ENCODE peak calls at places on chromosomes 4 and X, in four cellular contexts. N is anterior cingulate cortex; D is C1 segment of cervical spinal cord; G is CD8-positive, alpha-beta T cell. P is an unnamed sample.

GRCh38 chr4:104693601-104694201 is 199.0 kb upstream of the CXXC4 start:
- DNase-seq in N (no peak), D (no peak), G (no peak), P (no peak)

GRCh38 chr4:52096048-52096447 is 44.9 kb downstream of the SPATA18 start:
- DNase-seq in G (no peak), N (no peak), D (no peak), P (no peak)

GRCh38 chr4:159019356-159019755 is 83.5 kb upstream of the RAPGEF2 start:
- DNase-seq in N (no peak), D (no peak), G (no peak), P (no peak)

GRCh38 chrX:22081475-22082092 is 49.5 kb downstream of the PHEX start:
- DNase-seq in D (no peak), G (peak; percentile 52), N (no peak), P (no peak)

GRCh38 chr4:173037242-173037641 is 131.4 kb upstream of the GALNT7 start:
- DNase-seq in G (no peak), D (no peak), N (no peak), P (no peak)

GRCh38 chrX:108199691-108200090 is 108.1 kb downstream of the ATG4A start:
- DNase-seq in D (no peak), N (no peak), G (no peak), P (no peak)

GRCh38 chr4:2961411-2962098 is 1.7 kb downstream of the NOP14 start:
- DNase-seq in N (no peak), G (no peak), D (no peak), P (no peak)

GRCh38 chrX:4710618-4711433 is 997.4 kb upstream of the PRKX start:
- DNase-seq in G (no peak), D (no peak), N (no peak), P (no peak)

GRCh38 chr4:120709986-120710385 is 212.5 kb downstream of the PRDM5 start:
- DNase-seq in G (no peak), D (no peak), N (no peak), P (no peak)

GRCh38 chr4:20137176-20137575 is 114.5 kb upstream of the SLIT2 start:
- DNase-seq in G (no peak), N (no peak), D (no peak), P (no peak)

GRCh38 chrX:74242050-74242449 is 61.9 kb upstream of the ZCCHC13 start:
- DNase-seq in N (no peak), D (no peak), G (no peak), P (no peak)

P was measured in dorsolateral prefrontal cortex.